ENCODE peak calls at places on chromosomes 4 and X, in five cellular contexts. One of them, this sample, is unnamed. For H3K27me3, the result is how much of the 10 kb centered on the place peaks cover.

GRCh38 chr4:128284317-128284716 is 3.3 kb downstream of the PGRMC2 start:
- DNase-seq in sigmoid colon: no peak
- DNase-seq in right atrium auricular region: no peak
- DNase-seq in esophagus muscularis mucosa: no peak
- DNase-seq in upper lobe of left lung: no peak
- DNase-seq in this sample: no peak

GRCh38 chr4:180058731-180059215 is 2184.4 kb upstream of the TENM3 start:
- DNase-seq in sigmoid colon: no peak
- DNase-seq in right atrium auricular region: no peak
- DNase-seq in esophagus muscularis mucosa: no peak
- DNase-seq in upper lobe of left lung: peak
- DNase-seq in this sample: no peak

GRCh38 chr4:153107246-153107645 is 97.0 kb upstream of the TRIM2 start:
- DNase-seq in sigmoid colon: no peak
- DNase-seq in right atrium auricular region: no peak
- DNase-seq in esophagus muscularis mucosa: no peak
- DNase-seq in upper lobe of left lung: no peak
- DNase-seq in this sample: no peak

GRCh38 chr4:11149612-11150259 is 279.0 kb downstream of the HS3ST1 start:
- DNase-seq in sigmoid colon: no peak
- DNase-seq in right atrium auricular region: no peak
- DNase-seq in esophagus muscularis mucosa: no peak
- DNase-seq in upper lobe of left lung: no peak
- DNase-seq in this sample: no peak

GRCh38 chrX:114842181-114842580 is 175.2 kb downstream of the IL13RA2 start:
- DNase-seq in sigmoid colon: no peak
- DNase-seq in right atrium auricular region: no peak
- DNase-seq in esophagus muscularis mucosa: no peak
- DNase-seq in upper lobe of left lung: no peak
- DNase-seq in this sample: no peak

GRCh38 chrX:44507292-44507691 is 35.4 kb downstream of the FUNDC1 start:
- DNase-seq in sigmoid colon: no peak
- DNase-seq in right atrium auricular region: no peak
- DNase-seq in esophagus muscularis mucosa: no peak
- DNase-seq in upper lobe of left lung: no peak
- DNase-seq in this sample: no peak

GRCh38 chrX:19756577-19757131 is 130.7 kb downstream of the SH3KBP1 start:
- DNase-seq in sigmoid colon: no peak
- DNase-seq in right atrium auricular region: no peak
- DNase-seq in esophagus muscularis mucosa: no peak
- DNase-seq in upper lobe of left lung: no peak
- DNase-seq in this sample: no peak

GRCh38 chr4:143482753-143483362 is 30.6 kb upstream of the SMARCA5 start:
- DNase-seq in sigmoid colon: no peak
- DNase-seq in right atrium auricular region: no peak
- DNase-seq in esophagus muscularis mucosa: no peak
- DNase-seq in upper lobe of left lung: no peak
- DNase-seq in this sample: no peak

GRCh38 chr4:61041527-61041926 is 158.6 kb upstream of the ADGRL3 start:
- DNase-seq in sigmoid colon: no peak
- DNase-seq in right atrium auricular region: no peak
- DNase-seq in esophagus muscularis mucosa: no peak
- DNase-seq in upper lobe of left lung: no peak
- DNase-seq in this sample: no peak

GRCh38 chr4:75891611-75892010 is 10.6 kb downstream of the PPEF2 start:
- DNase-seq in sigmoid colon: no peak
- DNase-seq in right atrium auricular region: no peak
- DNase-seq in esophagus muscularis mucosa: no peak
- DNase-seq in upper lobe of left lung: no peak
- DNase-seq in this sample: no peak

GRCh38 chrX:13487731-13488505 is 81.5 kb upstream of the EGFL6 start:
- DNase-seq in sigmoid colon: peak
- DNase-seq in right atrium auricular region: no peak
- DNase-seq in esophagus muscularis mucosa: no peak
- DNase-seq in upper lobe of left lung: peak
- DNase-seq in this sample: peak

GRCh38 chr4:23938796-23939195 is 48.9 kb upstream of the PPARGC1A start:
- DNase-seq in sigmoid colon: no peak
- DNase-seq in right atrium auricular region: no peak
- DNase-seq in esophagus muscularis mucosa: no peak
- DNase-seq in upper lobe of left lung: no peak
- DNase-seq in this sample: no peak

GRCh38 chr4:3676907-3677495 is 89.2 kb upstream of the ADRA2C start:
- DNase-seq in sigmoid colon: peak
- DNase-seq in right atrium auricular region: no peak
- DNase-seq in esophagus muscularis mucosa: no peak
- DNase-seq in upper lobe of left lung: no peak
- DNase-seq in this sample: no peak

GRCh38 chr4:15396157-15396800 is 31.6 kb upstream of the C1QTNF7 start:
- DNase-seq in sigmoid colon: no peak
- DNase-seq in right atrium auricular region: no peak
- DNase-seq in esophagus muscularis mucosa: no peak
- DNase-seq in upper lobe of left lung: no peak
- DNase-seq in this sample: no peak

GRCh38 chrX:31070057-31070468 is 1.8 kb downstream of the FTHL17 start:
- DNase-seq in sigmoid colon: no peak
- DNase-seq in right atrium auricular region: no peak
- DNase-seq in esophagus muscularis mucosa: no peak
- DNase-seq in upper lobe of left lung: no peak
- DNase-seq in this sample: no peak

GRCh38 chr4:15982833-15983528 is 20.0 kb upstream of the FGFBP2 start:
- DNase-seq in sigmoid colon: no peak
- DNase-seq in right atrium auricular region: no peak
- DNase-seq in esophagus muscularis mucosa: no peak
- DNase-seq in upper lobe of left lung: no peak
- DNase-seq in this sample: no peak

GRCh38 chr4:121199742-121200561 is 35.8 kb upstream of the TNIP3 start:
- DNase-seq in sigmoid colon: no peak
- DNase-seq in right atrium auricular region: no peak
- DNase-seq in esophagus muscularis mucosa: no peak
- DNase-seq in upper lobe of left lung: no peak
- DNase-seq in this sample: no peak

GRCh38 chrX:103776586-103776985 is at the start of gene PLP1:
- DNase-seq in sigmoid colon: no peak
- DNase-seq in right atrium auricular region: no peak
- DNase-seq in esophagus muscularis mucosa: no peak
- DNase-seq in upper lobe of left lung: no peak
- DNase-seq in this sample: no peak

GRCh38 chr4:116522922-116523321 is 562.5 kb downstream of the TRAM1L1 start:
- DNase-seq in sigmoid colon: no peak
- DNase-seq in right atrium auricular region: no peak
- DNase-seq in esophagus muscularis mucosa: no peak
- DNase-seq in upper lobe of left lung: no peak
- DNase-seq in this sample: no peak

GRCh38 chr4:3614731-3614980 is 82.4 kb upstream of the LRPAP1 start:
- DNase-seq in sigmoid colon: peak
- DNase-seq in right atrium auricular region: no peak
- DNase-seq in esophagus muscularis mucosa: no peak
- DNase-seq in upper lobe of left lung: no peak
- DNase-seq in this sample: no peak

GRCh38 chrX:150761176-150761818 is 68.1 kb downstream of the MTMR1 start:
- DNase-seq in sigmoid colon: no peak
- DNase-seq in right atrium auricular region: peak
- DNase-seq in esophagus muscularis mucosa: no peak
- DNase-seq in upper lobe of left lung: no peak
- DNase-seq in this sample: no peak

GRCh38 chrX:111823068-111823467 is 52.9 kb upstream of the TRPC5OS start:
- DNase-seq in sigmoid colon: no peak
- DNase-seq in right atrium auricular region: no peak
- DNase-seq in esophagus muscularis mucosa: no peak
- DNase-seq in upper lobe of left lung: no peak
- DNase-seq in this sample: no peak

GRCh38 chrX:13094780-13095425 is 50.5 kb upstream of the FAM9C start:
- DNase-seq in sigmoid colon: no peak
- DNase-seq in right atrium auricular region: no peak
- DNase-seq in esophagus muscularis mucosa: no peak
- DNase-seq in upper lobe of left lung: no peak
- DNase-seq in this sample: no peak

GRCh38 chr4:25100710-25101109 is 59.5 kb downstream of the SEPSECS start:
- DNase-seq in sigmoid colon: no peak
- DNase-seq in right atrium auricular region: no peak
- DNase-seq in esophagus muscularis mucosa: no peak
- DNase-seq in upper lobe of left lung: no peak
- DNase-seq in this sample: no peak

GRCh38 chr4:113434247-113434587 is 327.3 kb downstream of the CAMK2D start:
- DNase-seq in sigmoid colon: no peak
- DNase-seq in right atrium auricular region: no peak
- DNase-seq in esophagus muscularis mucosa: no peak
- DNase-seq in upper lobe of left lung: no peak
- DNase-seq in this sample: no peak

GRCh38 chr4:134327274-134328122 is 125.9 kb upstream of the PABPC4L start:
- DNase-seq in sigmoid colon: no peak
- DNase-seq in right atrium auricular region: no peak
- DNase-seq in esophagus muscularis mucosa: no peak
- DNase-seq in upper lobe of left lung: no peak
- DNase-seq in this sample: no peak

GRCh38 chrX:9595131-9595530 is 130.3 kb downstream of the TBL1X start:
- DNase-seq in sigmoid colon: no peak
- DNase-seq in right atrium auricular region: no peak
- DNase-seq in esophagus muscularis mucosa: no peak
- DNase-seq in upper lobe of left lung: no peak
- DNase-seq in this sample: no peak

GRCh38 chrX:66676413-66676812 is 37.5 kb upstream of the EDA2R start:
- DNase-seq in sigmoid colon: no peak
- DNase-seq in right atrium auricular region: no peak
- DNase-seq in esophagus muscularis mucosa: no peak
- DNase-seq in upper lobe of left lung: no peak
- DNase-seq in this sample: no peak

GRCh38 chrX:96761566-96761965 is 76.9 kb downstream of the DIAPH2 start:
- DNase-seq in sigmoid colon: no peak
- DNase-seq in right atrium auricular region: no peak
- DNase-seq in esophagus muscularis mucosa: no peak
- DNase-seq in upper lobe of left lung: no peak
- DNase-seq in this sample: no peak

GRCh38 chr4:185424905-185425599 is 712 bp downstream of the UFSP2 start:
- DNase-seq in sigmoid colon: peak
- DNase-seq in right atrium auricular region: no peak
- DNase-seq in esophagus muscularis mucosa: no peak
- DNase-seq in upper lobe of left lung: no peak
- DNase-seq in this sample: peak

GRCh38 chrX:45353462-45353861 is 152.8 kb upstream of the DIPK2B start:
- DNase-seq in sigmoid colon: no peak
- DNase-seq in right atrium auricular region: no peak
- DNase-seq in esophagus muscularis mucosa: no peak
- DNase-seq in upper lobe of left lung: no peak
- DNase-seq in this sample: no peak

GRCh38 chr4:8155048-8155447 is 3.6 kb downstream of the ABLIM2 start:
- DNase-seq in sigmoid colon: no peak
- DNase-seq in right atrium auricular region: no peak
- DNase-seq in esophagus muscularis mucosa: no peak
- DNase-seq in upper lobe of left lung: no peak
- DNase-seq in this sample: no peak

GRCh38 chrX:13669246-13669689 is 16.3 kb downstream of the TCEANC start:
- DNase-seq in sigmoid colon: peak
- DNase-seq in right atrium auricular region: peak
- DNase-seq in esophagus muscularis mucosa: no peak
- DNase-seq in upper lobe of left lung: peak
- DNase-seq in this sample: peak

GRCh38 chr4:183362916-183363542 is 40.8 kb upstream of the CLDN24 start:
- DNase-seq in sigmoid colon: no peak
- DNase-seq in right atrium auricular region: no peak
- DNase-seq in esophagus muscularis mucosa: no peak
- DNase-seq in upper lobe of left lung: no peak
- DNase-seq in this sample: no peak
- TF ChIP-seq CTCF in sigmoid colon: no peak
- TF ChIP-seq CTCF in right atrium auricular region: no peak
- TF ChIP-seq CTCF in esophagus muscularis mucosa: no peak
- TF ChIP-seq CTCF in upper lobe of left lung: no peak
- TF ChIP-seq CTCF in this sample: peak

DNA sequence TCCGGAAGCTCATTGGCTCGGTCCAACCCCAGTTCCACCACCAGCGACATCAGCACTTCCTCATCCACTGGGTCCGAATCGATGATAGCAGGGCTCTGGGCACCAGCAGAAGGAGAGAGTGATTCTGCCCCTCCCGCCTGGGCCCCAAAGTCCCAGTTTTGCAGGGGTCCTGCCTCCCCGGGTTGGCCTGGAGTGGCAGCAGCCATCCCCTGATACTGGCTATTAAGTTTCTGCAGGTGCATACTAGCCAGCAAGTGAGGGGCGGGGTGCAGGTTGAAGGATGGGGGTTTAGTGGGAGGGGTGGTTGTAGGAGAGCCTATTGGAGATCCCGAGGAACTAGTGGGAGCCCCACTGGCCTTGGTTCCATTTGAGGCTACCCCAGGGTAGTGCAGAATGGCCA is 3.9 kb downstream of the CITED1 start:
- DNase-seq in sigmoid colon: no peak
- DNase-seq in right atrium auricular region: no peak
- DNase-seq in esophagus muscularis mucosa: no peak
- DNase-seq in upper lobe of left lung: no peak
- DNase-seq in this sample: no peak
- H3K27me3 ChIP-seq in sigmoid colon: under half
- H3K27me3 ChIP-seq in right atrium auricular region: under half
- H3K27me3 ChIP-seq in esophagus muscularis mucosa: under half
- H3K27me3 ChIP-seq in upper lobe of left lung: under half
- H3K27me3 ChIP-seq in this sample: half or more

GRCh38 chrX:2485789-2486345 is 14.9 kb downstream of the DHRSX start:
- DNase-seq in sigmoid colon: no peak
- DNase-seq in right atrium auricular region: no peak
- DNase-seq in esophagus muscularis mucosa: no peak
- DNase-seq in upper lobe of left lung: no peak
- DNase-seq in this sample: no peak

GRCh38 chrX:2484232-2484631 is 16.5 kb downstream of the DHRSX start:
- DNase-seq in sigmoid colon: no peak
- DNase-seq in right atrium auricular region: no peak
- DNase-seq in esophagus muscularis mucosa: no peak
- DNase-seq in upper lobe of left lung: no peak
- DNase-seq in this sample: no peak

GRCh38 chrX:2485460-2485753 is 15.4 kb downstream of the DHRSX start:
- DNase-seq in sigmoid colon: no peak
- DNase-seq in right atrium auricular region: no peak
- DNase-seq in esophagus muscularis mucosa: no peak
- DNase-seq in upper lobe of left lung: no peak
- DNase-seq in this sample: no peak

GRCh38 chrX:2483398-2483797 is 17.4 kb downstream of the DHRSX start:
- DNase-seq in sigmoid colon: no peak
- DNase-seq in right atrium auricular region: no peak
- DNase-seq in esophagus muscularis mucosa: no peak
- DNase-seq in upper lobe of left lung: no peak
- DNase-seq in this sample: no peak

GRCh38 chrX:2484721-2485459 is 15.9 kb downstream of the DHRSX start:
- DNase-seq in sigmoid colon: peak
- DNase-seq in right atrium auricular region: no peak
- DNase-seq in esophagus muscularis mucosa: no peak
- DNase-seq in upper lobe of left lung: no peak
- DNase-seq in this sample: no peak
- H3K4me3 ChIP-seq in sigmoid colon: no peak
- H3K4me3 ChIP-seq in right atrium auricular region: peak
- H3K4me3 ChIP-seq in esophagus muscularis mucosa: peak
- H3K4me3 ChIP-seq in upper lobe of left lung: no peak
- H3K4me3 ChIP-seq in this sample: no peak

DNA sequence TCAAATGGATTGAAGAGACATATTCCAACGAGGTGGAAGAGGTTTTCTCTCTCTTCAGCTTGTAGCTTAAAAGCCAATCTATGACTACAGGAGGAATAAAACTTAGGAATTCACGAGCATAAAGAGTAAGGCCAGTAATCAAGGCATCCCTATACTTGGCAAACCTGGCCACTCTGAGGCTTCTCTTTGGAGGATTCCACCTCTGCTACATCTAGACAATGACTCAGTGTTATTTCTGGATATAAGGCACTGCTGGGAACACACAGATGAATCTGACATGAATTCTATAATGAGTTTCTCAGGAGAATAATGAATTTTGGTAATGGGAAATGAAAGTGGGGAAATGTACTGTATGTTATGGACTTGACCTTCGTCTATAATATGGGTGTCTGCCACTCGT is 1015.8 kb upstream of the FTHL17 start:
- DNase-seq in sigmoid colon: no peak
- DNase-seq in right atrium auricular region: no peak
- DNase-seq in esophagus muscularis mucosa: no peak
- DNase-seq in upper lobe of left lung: no peak
- DNase-seq in this sample: no peak
- TF ChIP-seq CTCF in sigmoid colon: no peak
- TF ChIP-seq CTCF in right atrium auricular region: no peak
- TF ChIP-seq CTCF in esophagus muscularis mucosa: no peak
- TF ChIP-seq CTCF in upper lobe of left lung: no peak
- TF ChIP-seq CTCF in this sample: no peak

This sample was measured in kidney epithelial cell.